ENCODE peak calls at places on chromosomes 7 and 10, in eight cellular contexts. One of them, this sample, is unnamed. For H3K4me1 and H3K27me3, the result is how much of the 10 kb centered on the place peaks cover.

GRCh38 chr7:41918597-41918996 is 215.7 kb upstream of the INHBA start:
- DNase-seq in hepatocyte: no peak
- DNase-seq in cardiac muscle cell: peak
- DNase-seq in CD4-positive, CD25-positive, alpha-beta regulatory T cell: no peak
- DNase-seq in SJSA1: no peak
- DNase-seq in upper lobe of right lung: no peak
- DNase-seq in ovary: no peak
- DNase-seq in GM23338: no peak
- DNase-seq in this sample: no peak

GRCh38 chr10:110857265-110858158 is 14.2 kb upstream of the PDCD4 start:
- DNase-seq in hepatocyte: peak
- DNase-seq in cardiac muscle cell: peak
- DNase-seq in CD4-positive, CD25-positive, alpha-beta regulatory T cell: no peak
- DNase-seq in SJSA1: no peak
- DNase-seq in upper lobe of right lung: no peak
- DNase-seq in ovary: no peak
- DNase-seq in GM23338: no peak
- DNase-seq in this sample: no peak

GRCh38 chr10:98299341-98299740 is 31.3 kb upstream of the LOXL4 start:
- DNase-seq in hepatocyte: peak
- DNase-seq in cardiac muscle cell: peak
- DNase-seq in CD4-positive, CD25-positive, alpha-beta regulatory T cell: no peak
- DNase-seq in SJSA1: no peak
- DNase-seq in upper lobe of right lung: no peak
- DNase-seq in ovary: no peak
- DNase-seq in GM23338: peak
- DNase-seq in this sample: no peak

GRCh38 chr10:89540550-89540949 is 5.2 kb upstream of the SLC16A12 start:
- DNase-seq in hepatocyte: no peak
- DNase-seq in cardiac muscle cell: peak
- DNase-seq in CD4-positive, CD25-positive, alpha-beta regulatory T cell: no peak
- DNase-seq in SJSA1: no peak
- DNase-seq in upper lobe of right lung: no peak
- DNase-seq in ovary: no peak
- DNase-seq in GM23338: no peak
- DNase-seq in this sample: no peak

GRCh38 chr10:5449823-5450222 is 37.5 kb downstream of the NET1 start:
- DNase-seq in hepatocyte: peak
- DNase-seq in cardiac muscle cell: peak
- DNase-seq in CD4-positive, CD25-positive, alpha-beta regulatory T cell: no peak
- DNase-seq in SJSA1: no peak
- DNase-seq in upper lobe of right lung: no peak
- DNase-seq in ovary: peak
- DNase-seq in GM23338: peak
- DNase-seq in this sample: no peak

GRCh38 chr10:119807960-119808697 is 64.5 kb downstream of the MCMBP start:
- DNase-seq in hepatocyte: no peak
- DNase-seq in cardiac muscle cell: peak
- DNase-seq in CD4-positive, CD25-positive, alpha-beta regulatory T cell: no peak
- DNase-seq in SJSA1: peak
- DNase-seq in upper lobe of right lung: no peak
- DNase-seq in ovary: no peak
- DNase-seq in GM23338: no peak
- DNase-seq in this sample: no peak

GRCh38 chr7:76071316-76072242 is 23.7 kb downstream of the MDH2 start:
- DNase-seq in hepatocyte: peak
- DNase-seq in cardiac muscle cell: peak
- DNase-seq in CD4-positive, CD25-positive, alpha-beta regulatory T cell: no peak
- DNase-seq in SJSA1: no peak
- DNase-seq in upper lobe of right lung: peak
- DNase-seq in ovary: peak
- DNase-seq in GM23338: no peak
- DNase-seq in this sample: no peak

GRCh38 chr10:27383595-27384542 is 120.2 kb upstream of the RAB18 start:
- DNase-seq in hepatocyte: no peak
- DNase-seq in cardiac muscle cell: no peak
- DNase-seq in CD4-positive, CD25-positive, alpha-beta regulatory T cell: no peak
- DNase-seq in SJSA1: no peak
- DNase-seq in upper lobe of right lung: no peak
- DNase-seq in ovary: no peak
- DNase-seq in GM23338: no peak
- DNase-seq in this sample: no peak

GRCh38 chr7:95545007-95545615 is 51.2 kb downstream of the PDK4 start:
- DNase-seq in hepatocyte: peak
- DNase-seq in cardiac muscle cell: peak
- DNase-seq in CD4-positive, CD25-positive, alpha-beta regulatory T cell: no peak
- DNase-seq in SJSA1: no peak
- DNase-seq in upper lobe of right lung: no peak
- DNase-seq in ovary: peak
- DNase-seq in GM23338: peak
- DNase-seq in this sample: no peak

GRCh38 chr10:61280303-61280702 is 172.9 kb downstream of the TMEM26 start:
- DNase-seq in hepatocyte: no peak
- DNase-seq in cardiac muscle cell: peak
- DNase-seq in CD4-positive, CD25-positive, alpha-beta regulatory T cell: no peak
- DNase-seq in SJSA1: peak
- DNase-seq in upper lobe of right lung: no peak
- DNase-seq in ovary: no peak
- DNase-seq in GM23338: no peak
- DNase-seq in this sample: no peak

GRCh38 chr7:123798527-123799188 is 46.3 kb upstream of the HYAL4 start:
- DNase-seq in hepatocyte: peak
- DNase-seq in cardiac muscle cell: no peak
- DNase-seq in CD4-positive, CD25-positive, alpha-beta regulatory T cell: no peak
- DNase-seq in SJSA1: no peak
- DNase-seq in upper lobe of right lung: no peak
- DNase-seq in ovary: no peak
- DNase-seq in GM23338: no peak
- DNase-seq in this sample: no peak

GRCh38 chr7:47576031-47576908 is 5.6 kb downstream of the TNS3 start:
- DNase-seq in hepatocyte: peak
- DNase-seq in cardiac muscle cell: peak
- DNase-seq in CD4-positive, CD25-positive, alpha-beta regulatory T cell: no peak
- DNase-seq in SJSA1: no peak
- DNase-seq in upper lobe of right lung: no peak
- DNase-seq in ovary: peak
- DNase-seq in GM23338: no peak
- DNase-seq in this sample: no peak

GRCh38 chr10:76543655-76544054 is 1094.0 kb downstream of the KCNMA1 start:
- DNase-seq in hepatocyte: no peak
- DNase-seq in cardiac muscle cell: peak
- DNase-seq in CD4-positive, CD25-positive, alpha-beta regulatory T cell: no peak
- DNase-seq in SJSA1: no peak
- DNase-seq in upper lobe of right lung: no peak
- DNase-seq in ovary: no peak
- DNase-seq in GM23338: no peak
- DNase-seq in this sample: no peak

GRCh38 chr10:69787681-69788080 is 14.0 kb upstream of the COL13A1 start:
- DNase-seq in hepatocyte: no peak
- DNase-seq in cardiac muscle cell: no peak
- DNase-seq in CD4-positive, CD25-positive, alpha-beta regulatory T cell: no peak
- DNase-seq in SJSA1: no peak
- DNase-seq in upper lobe of right lung: no peak
- DNase-seq in ovary: no peak
- DNase-seq in GM23338: no peak
- DNase-seq in this sample: no peak

GRCh38 chr7:1940402-1940786 is 270.3 kb downstream of the ELFN1 start:
- DNase-seq in hepatocyte: no peak
- DNase-seq in cardiac muscle cell: peak
- DNase-seq in CD4-positive, CD25-positive, alpha-beta regulatory T cell: peak
- DNase-seq in SJSA1: peak
- DNase-seq in upper lobe of right lung: peak
- DNase-seq in ovary: no peak
- DNase-seq in GM23338: no peak
- DNase-seq in this sample: peak

GRCh38 chr10:52216852-52217251 is 97.2 kb upstream of the DKK1 start:
- DNase-seq in hepatocyte: peak
- DNase-seq in cardiac muscle cell: peak
- DNase-seq in CD4-positive, CD25-positive, alpha-beta regulatory T cell: no peak
- DNase-seq in SJSA1: no peak
- DNase-seq in upper lobe of right lung: no peak
- DNase-seq in ovary: no peak
- DNase-seq in GM23338: no peak
- DNase-seq in this sample: no peak

GRCh38 chr7:97971120-97971989 is 18.6 kb downstream of the OCM2 start:
- DNase-seq in hepatocyte: peak
- DNase-seq in cardiac muscle cell: peak
- DNase-seq in CD4-positive, CD25-positive, alpha-beta regulatory T cell: no peak
- DNase-seq in SJSA1: no peak
- DNase-seq in upper lobe of right lung: no peak
- DNase-seq in ovary: no peak
- DNase-seq in GM23338: peak
- DNase-seq in this sample: no peak

GRCh38 chr7:33886100-33886623 is 19.2 kb upstream of the BMPER start:
- DNase-seq in hepatocyte: peak
- DNase-seq in cardiac muscle cell: no peak
- DNase-seq in CD4-positive, CD25-positive, alpha-beta regulatory T cell: no peak
- DNase-seq in SJSA1: peak
- DNase-seq in upper lobe of right lung: no peak
- DNase-seq in ovary: no peak
- DNase-seq in GM23338: peak
- DNase-seq in this sample: no peak

GRCh38 chr10:3803884-3804741 is 19.1 kb upstream of the KLF6 start:
- DNase-seq in hepatocyte: no peak
- DNase-seq in cardiac muscle cell: peak
- DNase-seq in CD4-positive, CD25-positive, alpha-beta regulatory T cell: peak
- DNase-seq in SJSA1: no peak
- DNase-seq in upper lobe of right lung: no peak
- DNase-seq in ovary: no peak
- DNase-seq in GM23338: no peak
- DNase-seq in this sample: peak

GRCh38 chr7:80611779-80612178 is 26.7 kb upstream of the CD36 start:
- DNase-seq in hepatocyte: peak
- DNase-seq in cardiac muscle cell: peak
- DNase-seq in CD4-positive, CD25-positive, alpha-beta regulatory T cell: no peak
- DNase-seq in SJSA1: no peak
- DNase-seq in upper lobe of right lung: peak
- DNase-seq in ovary: peak
- DNase-seq in GM23338: no peak
- DNase-seq in this sample: no peak

GRCh38 chr10:17805921-17806577 is 3.1 kb upstream of the MRC1 start:
- DNase-seq in hepatocyte: no peak
- DNase-seq in cardiac muscle cell: no peak
- DNase-seq in CD4-positive, CD25-positive, alpha-beta regulatory T cell: peak
- DNase-seq in SJSA1: no peak
- DNase-seq in upper lobe of right lung: no peak
- DNase-seq in ovary: no peak
- DNase-seq in GM23338: peak
- DNase-seq in this sample: no peak

DNA sequence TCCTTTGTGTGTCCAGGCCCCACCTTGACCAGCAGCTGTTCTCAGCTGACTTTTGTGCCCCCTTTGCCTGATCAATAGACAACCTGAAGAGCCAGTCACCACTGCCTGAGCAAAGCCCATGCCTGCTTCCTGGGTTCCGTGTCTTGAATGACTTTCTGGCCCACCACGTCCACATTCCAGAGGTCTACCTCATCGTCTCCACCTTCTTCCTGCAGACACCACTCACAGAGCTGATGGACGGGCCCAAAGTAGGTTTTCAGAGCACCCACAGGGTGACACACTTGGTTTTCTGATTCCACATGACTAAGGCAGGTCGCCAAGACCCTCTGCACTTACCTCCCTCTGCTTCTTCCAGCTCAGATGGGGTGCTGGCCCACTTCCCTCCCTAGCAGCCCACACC is 126.8 kb downstream of the WDFY4 start:
- DNase-seq in hepatocyte: no peak
- DNase-seq in cardiac muscle cell: no peak
- DNase-seq in CD4-positive, CD25-positive, alpha-beta regulatory T cell: no peak
- DNase-seq in SJSA1: no peak
- DNase-seq in upper lobe of right lung: no peak
- DNase-seq in ovary: no peak
- DNase-seq in GM23338: no peak
- DNase-seq in this sample: no peak
- H3K4me1 ChIP-seq in hepatocyte: under half
- H3K4me1 ChIP-seq in cardiac muscle cell: under half
- H3K4me1 ChIP-seq in CD4-positive, CD25-positive, alpha-beta regulatory T cell: under half
- H3K4me1 ChIP-seq in SJSA1: under half
- H3K4me1 ChIP-seq in upper lobe of right lung: under half
- H3K4me1 ChIP-seq in ovary: under half
- H3K4me1 ChIP-seq in GM23338: under half
- H3K4me1 ChIP-seq in this sample: under half

GRCh38 chr7:150800576-150801241 is at the start of gene TMEM176A:
- DNase-seq in hepatocyte: peak
- DNase-seq in cardiac muscle cell: no peak
- DNase-seq in CD4-positive, CD25-positive, alpha-beta regulatory T cell: no peak
- DNase-seq in SJSA1: no peak
- DNase-seq in upper lobe of right lung: no peak
- DNase-seq in ovary: peak
- DNase-seq in GM23338: peak
- DNase-seq in this sample: peak
- H3K27me3 ChIP-seq in hepatocyte: under half
- H3K27me3 ChIP-seq in cardiac muscle cell: half or more
- H3K27me3 ChIP-seq in CD4-positive, CD25-positive, alpha-beta regulatory T cell: under half
- H3K27me3 ChIP-seq in SJSA1: under half
- H3K27me3 ChIP-seq in upper lobe of right lung: under half
- H3K27me3 ChIP-seq in ovary: under half
- H3K27me3 ChIP-seq in GM23338: half or more
- H3K27me3 ChIP-seq in this sample: under half

GRCh38 chr7:156984209-156984891 is 26.1 kb downstream of the MNX1 start:
- DNase-seq in hepatocyte: no peak
- DNase-seq in cardiac muscle cell: peak
- DNase-seq in CD4-positive, CD25-positive, alpha-beta regulatory T cell: no peak
- DNase-seq in SJSA1: no peak
- DNase-seq in upper lobe of right lung: no peak
- DNase-seq in ovary: no peak
- DNase-seq in GM23338: no peak
- DNase-seq in this sample: no peak
- H3K27ac ChIP-seq in hepatocyte: no peak
- H3K27ac ChIP-seq in cardiac muscle cell: no peak
- H3K27ac ChIP-seq in CD4-positive, CD25-positive, alpha-beta regulatory T cell: no peak
- H3K27ac ChIP-seq in SJSA1: no peak
- H3K27ac ChIP-seq in upper lobe of right lung: peak
- H3K27ac ChIP-seq in ovary: no peak
- H3K27ac ChIP-seq in GM23338: no peak
- H3K27ac ChIP-seq in this sample: no peak

DNA sequence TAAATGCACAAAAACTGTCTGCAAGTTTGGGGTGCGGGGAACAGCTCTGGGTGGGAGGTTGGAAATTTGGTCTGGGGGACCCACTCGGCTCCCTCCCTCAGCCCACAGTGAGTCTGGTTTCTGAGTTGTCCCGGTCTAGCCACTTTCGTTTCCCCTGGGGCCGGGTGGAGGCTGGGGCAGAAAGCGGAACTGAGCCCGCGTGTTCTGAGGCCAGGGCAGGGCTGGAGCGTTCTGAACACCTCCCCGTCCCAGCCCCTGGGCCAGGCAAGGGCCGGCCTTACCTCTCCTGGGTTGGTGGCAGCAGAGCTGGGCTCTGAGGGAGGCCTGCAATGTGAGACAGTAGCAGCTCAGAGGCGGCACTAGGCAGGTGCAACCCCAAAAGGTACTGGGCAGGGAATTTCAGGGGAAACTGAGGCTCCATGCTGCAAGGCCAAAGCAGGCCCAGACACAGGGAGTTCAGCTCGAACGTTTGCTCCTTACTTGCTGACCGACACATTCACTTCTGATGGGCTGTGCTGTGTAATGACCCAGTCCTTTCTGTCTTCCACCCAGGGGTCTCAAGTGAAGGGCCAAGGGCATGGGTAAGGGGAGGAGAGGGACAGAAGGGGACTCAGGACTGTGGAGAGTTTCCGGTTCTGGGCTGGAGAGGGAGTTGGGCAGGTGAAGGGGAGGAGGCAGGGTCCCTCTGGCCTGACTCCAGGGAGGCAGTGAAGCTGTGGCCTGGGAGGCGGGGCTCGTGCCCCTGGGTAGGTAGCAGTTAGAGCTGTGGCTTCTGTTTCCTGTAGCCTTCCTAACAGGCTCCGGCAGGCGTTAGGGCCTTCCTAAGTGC is 3.0 kb downstream of the IRF5 start:
- DNase-seq in hepatocyte: no peak
- DNase-seq in cardiac muscle cell: no peak
- DNase-seq in CD4-positive, CD25-positive, alpha-beta regulatory T cell: no peak
- DNase-seq in SJSA1: peak
- DNase-seq in upper lobe of right lung: peak
- DNase-seq in ovary: no peak
- DNase-seq in GM23338: no peak
- DNase-seq in this sample: no peak
- H3K4me1 ChIP-seq in hepatocyte: under half
- H3K4me1 ChIP-seq in cardiac muscle cell: under half
- H3K4me1 ChIP-seq in CD4-positive, CD25-positive, alpha-beta regulatory T cell: under half
- H3K4me1 ChIP-seq in SJSA1: under half
- H3K4me1 ChIP-seq in upper lobe of right lung: under half
- H3K4me1 ChIP-seq in ovary: under half
- H3K4me1 ChIP-seq in GM23338: under half
- H3K4me1 ChIP-seq in this sample: under half

This sample was measured in naive thymus-derived CD4-positive, alpha-beta T cell.